ENCODE peak calls at places on chromosomes 2 and 18, in seven cellular contexts. W, J, I, C, Z, G and R are unnamed samples.

GRCh38 chr2:44843641-44844040 is 97.9 kb upstream of the SIX3 start:
- DNase-seq in C (no peak), Z (no peak), W (no peak), J (no peak), G (no peak), I (no peak), R (no peak)

GRCh38 chr2:217975626-217976025 is 27.2 kb downstream of the TNS1 start:
- DNase-seq in C (no peak), I (no peak), G (no peak), Z (no peak), J (no peak), W (no peak), R (peak)

GRCh38 chr2:95158891-95159619 is 593 bp downstream of the ZNF514 start:
- DNase-seq in G (peak), I (peak), J (peak), W (peak), Z (peak), C (no peak), R (peak)

GRCh38 chr18:78479443-78479842 is 500.2 kb upstream of the SALL3 start:
- DNase-seq in I (no peak), J (no peak), Z (no peak), G (no peak), W (no peak), C (no peak), R (no peak)

GRCh38 chr2:109459485-109459884 is 154.3 kb downstream of the SEPTIN10 start:
- DNase-seq in G (no peak), Z (no peak), W (peak), C (no peak), I (no peak), J (peak), R (peak)

GRCh38 chr2:28004086-28004485 is 113.6 kb downstream of the BABAM2 start:
- DNase-seq in Z (no peak), W (peak), J (peak), G (no peak), I (no peak), C (no peak), R (peak)

GRCh38 chr2:240457223-240458043 is 22.0 kb downstream of the GPC1 start:
- DNase-seq in J (no peak), G (no peak), Z (peak), I (no peak), W (no peak), C (no peak), R (no peak)

GRCh38 chr2:67486041-67486796 is 89.1 kb downstream of the ETAA1 start:
- DNase-seq in I (no peak), C (no peak), J (peak), W (peak), G (no peak), Z (no peak), R (no peak)

GRCh38 chr2:145010635-145011034 is 490.7 kb upstream of the ZEB2 start:
- DNase-seq in G (no peak), Z (no peak), W (no peak), J (no peak), I (no peak), C (no peak), R (no peak)

GRCh38 chr2:174931724-174932123 is 73.5 kb downstream of the CHN1 start:
- DNase-seq in Z (no peak), G (no peak), J (peak), I (no peak), W (peak), C (no peak), R (peak)

GRCh38 chr2:119480718-119481142 is 43.6 kb downstream of the SCTR start:
- DNase-seq in G (no peak), I (no peak), C (no peak), W (peak), J (no peak), Z (no peak), R (no peak)

GRCh38 chr2:32715981-32716380 is 88.1 kb downstream of the TTC27 start:
- DNase-seq in W (no peak), G (no peak), J (no peak), I (no peak), C (no peak), Z (no peak), R (peak)

GRCh38 chr18:59631583-59632181 is 65.5 kb downstream of the CCBE1 start:
- DNase-seq in J (peak), I (no peak), Z (peak), W (peak), C (no peak), G (peak), R (peak)

GRCh38 chr2:207385903-207386302 is 143.9 kb upstream of the CREB1 start:
- DNase-seq in J (peak), G (no peak), C (no peak), I (no peak), W (peak), Z (no peak), R (peak)

GRCh38 chr2:229235136-229235914 is 35.8 kb downstream of the PID1 start:
- DNase-seq in G (no peak), C (no peak), I (no peak), W (peak), J (peak), Z (peak), R (peak)

GRCh38 chr2:111697560-111697959 is 186.4 kb downstream of the ANAPC1 start:
- DNase-seq in Z (no peak), W (no peak), C (no peak), I (no peak), J (no peak), G (no peak), R (no peak)

GRCh38 chr2:68889500-68889899 is 18.3 kb upstream of the BMP10 start:
- DNase-seq in C (no peak), Z (no peak), G (no peak), W (no peak), J (peak), I (no peak), R (no peak)

GRCh38 chr2:119544075-119545031 is at the start of gene CFAP221:
- DNase-seq in W (peak), I (peak), J (peak), Z (peak), C (peak), G (peak), R (peak)

GRCh38 chr2:20573611-20574422 is 77.1 kb downstream of the HS1BP3 start:
- DNase-seq in G (no peak), I (no peak), J (peak), Z (no peak), C (no peak), W (peak), R (peak)

GRCh38 chr2:210226186-210226585 is 939 bp upstream of the ACADL start:
- DNase-seq in G (no peak), C (no peak), J (no peak), I (no peak), Z (no peak), W (no peak), R (no peak)

GRCh38 chr2:161250864-161251436 is 57.3 kb upstream of the PSMD14 start:
- DNase-seq in Z (peak), C (no peak), I (no peak), J (peak), G (no peak), W (peak), R (peak)

GRCh38 chr2:53422979-53423378 is 344.6 kb upstream of the CHAC2 start:
- DNase-seq in J (peak), Z (peak), C (peak), W (peak), I (no peak), G (peak), R (peak)

GRCh38 chr2:107068502-107068901 is 182.5 kb upstream of the ST6GAL2 start:
- DNase-seq in Z (no peak), I (no peak), J (no peak), G (no peak), C (no peak), W (no peak), R (no peak)

GRCh38 chr2:28753043-28753683 is 1.5 kb downstream of the PPP1CB start:
- DNase-seq in G (no peak), J (peak), Z (peak), W (peak), C (peak), I (no peak), R (peak)

GRCh38 chr2:237256845-237257244 is 157.1 kb downstream of the COL6A3 start:
- DNase-seq in I (no peak), G (no peak), C (no peak), Z (no peak), J (no peak), W (peak), R (peak)

GRCh38 chr18:1663879-1664705 is 759.4 kb downstream of the ADCYAP1 start:
- DNase-seq in Z (peak), J (peak), C (no peak), G (peak), I (peak), W (peak), R (peak)

GRCh38 chr2:237692601-237693079 is 65.3 kb downstream of the LRRFIP1 start:
- DNase-seq in G (no peak), J (peak), Z (peak), W (peak), C (no peak), I (peak), R (no peak)

GRCh38 chr18:55435592-55435991 is 152.4 kb downstream of the TCF4 start:
- DNase-seq in C (no peak), J (no peak), W (no peak), Z (no peak), G (no peak), I (no peak), R (no peak)